ENCODE peak calls at places on chromosomes 6 and 20, in ten cellular contexts. V is RWPE1, B is psoas muscle, Z is upper lobe of left lung, F is sigmoid colon, K is tibial artery, O is heart right ventricle, D is endothelial cell of umbilical vein, G is OCI-LY7, C is lung. J is an unnamed sample.

GRCh38 chr6:163483107-163483506 is 68.6 kb downstream of the QKI start:
- DNase-seq in V (no peak), B (no peak), Z (no peak), F (no peak), K (no peak), O (no peak), D (no peak), G (no peak), C (no peak), J (no peak)

GRCh38 chr6:31121131-31121790 is 1.0 kb upstream of the CDSN start:
- DNase-seq in V (no peak), B (no peak), Z (no peak), F (no peak), K (no peak), O (no peak), D (no peak), G (no peak), C (no peak), J (no peak)

GRCh38 chr20:1918766-1919165 is 23.6 kb downstream of the SIRPA start:
- DNase-seq in V (no peak), B (no peak), Z (no peak), F (no peak), K (no peak), O (peak; percentile 26), D (no peak), G (no peak), C (no peak), J (no peak)

GRCh38 chr6:122799916-122800701 is 11.1 kb downstream of the SMPDL3A start:
- DNase-seq in V (peak; percentile 67), B (no peak), Z (no peak), F (no peak), K (no peak), O (no peak), D (no peak), G (no peak), C (no peak), J (no peak)

GRCh38 chr20:5001174-5002076 is at the start of gene SLC23A2:
- DNase-seq in V (peak; percentile 58), B (peak; percentile 46), Z (peak; percentile 60), F (peak; percentile 65), K (peak; percentile 27), O (peak; percentile 48), D (peak; percentile 17), G (peak; percentile 66), C (peak; percentile 30), J (peak; percentile 67)

GRCh38 chr6:137217801-137218472 is 1.2 kb downstream of the IFNGR1 start:
- DNase-seq in V (no peak), B (no peak), Z (peak; percentile 86), F (no peak), K (peak; percentile 48), O (no peak), D (peak; percentile 40), G (peak; percentile 55), C (no peak), J (no peak)

GRCh38 chr20:16095241-16095640 is 478.0 kb downstream of the KIF16B start:
- DNase-seq in V (no peak), B (no peak), Z (no peak), F (no peak), K (no peak), O (no peak), D (no peak), G (peak; percentile 25), C (no peak), J (peak; percentile 40)

GRCh38 chr6:113672691-113673149 is 184.4 kb upstream of the MARCKS start:
- DNase-seq in V (no peak), B (peak; percentile 56), Z (peak; percentile 47), F (peak; percentile 70), K (peak; percentile 61), O (peak; percentile 70), D (peak; percentile 51), G (no peak), C (peak; percentile 33), J (peak; percentile 35)

GRCh38 chr6:30615219-30615957 is 1.7 kb downstream of the PPP1R10 start:
- DNase-seq in V (no peak), B (no peak), Z (no peak), F (peak; percentile 71), K (peak; percentile 37), O (no peak), D (peak; percentile 85), G (peak; percentile 80), C (peak; percentile 55), J (no peak)

GRCh38 chr6:19771753-19772336 is 65.3 kb upstream of the ID4 start:
- DNase-seq in V (no peak), B (no peak), Z (no peak), F (no peak), K (no peak), O (no peak), D (no peak), G (no peak), C (no peak), J (no peak)

GRCh38 chr6:21461844-21462518 is 131.6 kb upstream of the SOX4 start:
- DNase-seq in V (no peak), B (no peak), Z (no peak), F (no peak), K (no peak), O (no peak), D (no peak), G (no peak), C (no peak), J (no peak)

GRCh38 chr6:146950351-146950835 is 253.8 kb upstream of the STXBP5 start:
- DNase-seq in V (no peak), B (no peak), Z (no peak), F (no peak), K (no peak), O (no peak), D (peak; percentile 57), G (no peak), C (no peak), J (no peak)

GRCh38 chr6:15355683-15356099 is 109.8 kb downstream of the JARID2 start:
- DNase-seq in V (no peak), B (no peak), Z (no peak), F (no peak), K (no peak), O (no peak), D (no peak), G (peak; percentile 23), C (no peak), J (no peak)

GRCh38 chr6:109237082-109237985 is 142.0 kb downstream of the CEP57L1 start:
- DNase-seq in V (no peak), B (no peak), Z (no peak), F (no peak), K (no peak), O (no peak), D (peak; percentile 7), G (no peak), C (no peak), J (no peak)

GRCh38 chr20:24382330-24382729 is 87.1 kb upstream of the SYNDIG1 start:
- DNase-seq in V (no peak), B (no peak), Z (no peak), F (peak; percentile 77), K (no peak), O (no peak), D (no peak), G (no peak), C (no peak), J (no peak)

GRCh38 chr20:46715292-46715756 is 5.9 kb downstream of the SLC2A10 start:
- DNase-seq in V (peak; percentile 80), B (peak; percentile 57), Z (no peak), F (peak; percentile 82), K (peak; percentile 38), O (no peak), D (no peak), G (no peak), C (no peak), J (peak; percentile 72)
- TF ChIP-seq CTCF in V (peak; percentile 67), B (no peak), Z (no peak), F (no peak), K (no peak), O (no peak), D (no peak), G (no peak), C (no peak), J (peak; percentile 40)

DNA sequence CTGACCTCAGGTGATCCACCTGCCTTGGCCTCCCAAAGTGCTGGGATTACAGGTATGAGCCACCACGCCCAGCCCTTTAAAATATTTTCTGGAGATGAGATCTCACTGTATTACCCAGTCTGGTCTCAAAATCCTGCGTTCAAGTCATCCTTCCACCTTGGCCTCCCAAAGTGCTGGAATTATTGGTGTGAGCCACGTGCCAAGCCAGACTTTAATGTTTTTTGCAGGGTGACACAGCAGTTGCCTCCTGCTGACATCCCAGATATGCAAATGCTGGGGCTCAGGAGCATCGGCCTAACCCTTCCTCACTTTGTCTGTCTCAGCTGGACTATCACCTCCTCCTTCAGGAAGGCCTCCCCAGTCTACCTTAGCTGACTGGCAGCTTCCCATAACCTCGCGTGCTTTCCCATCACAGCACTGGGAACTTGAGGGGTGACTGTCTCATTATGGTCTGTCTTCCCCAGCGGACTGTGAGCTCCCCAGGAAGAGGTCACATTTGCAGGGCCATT is 14.3 kb upstream of the ID1 start:
- DNase-seq in V (no peak), B (no peak), Z (no peak), F (no peak), K (no peak), O (no peak), D (no peak), G (no peak), C (no peak), J (no peak)
- H3K27ac ChIP-seq in V (peak overlapping the region; percentile 57), B (no peak overlapping the region), Z (peak overlapping the region; percentile 45), F (no peak overlapping the region), K (no peak overlapping the region), O (no peak overlapping the region), D (no peak overlapping the region), G (no peak overlapping the region), C (no peak overlapping the region), J (no peak overlapping the region)

GRCh38 chr6:73969982-73970960 is 274.3 kb downstream of the CD109 start:
- DNase-seq in V (peak; percentile 57), B (no peak), Z (no peak), F (no peak), K (no peak), O (no peak), D (peak; percentile 56), G (peak; percentile 45), C (no peak), J (no peak)
- TF ChIP-seq CTCF in V (peak; percentile 86), B (peak; percentile 43), Z (peak; percentile 39), F (peak; percentile 37), K (peak; percentile 46), O (peak; percentile 68), D (peak; percentile 53), G (peak; percentile 80), C (no peak), J (peak; percentile 10)

GRCh38 chr6:43120101-43120730 is 44.1 kb downstream of the PTK7 start:
- DNase-seq in V (no peak), B (no peak), Z (no peak), F (no peak), K (no peak), O (no peak), D (no peak), G (no peak), C (no peak), J (no peak)

GRCh38 chr6:43119456-43119855 is 43.3 kb downstream of the PTK7 start:
- DNase-seq in V (no peak), B (no peak), Z (no peak), F (no peak), K (no peak), O (no peak), D (no peak), G (no peak), C (no peak), J (no peak)

GRCh38 chr6:43122146-43122545 is 46.0 kb downstream of the PTK7 start:
- DNase-seq in V (no peak), B (no peak), Z (no peak), F (no peak), K (no peak), O (no peak), D (no peak), G (no peak), C (no peak), J (no peak)

GRCh38 chr6:43123691-43124314 is 47.3 kb upstream of the SRF start:
- DNase-seq in V (no peak), B (no peak), Z (no peak), F (no peak), K (no peak), O (no peak), D (no peak), G (no peak), C (no peak), J (no peak)

GRCh38 chr6:43120938-43121913 is 45.1 kb downstream of the PTK7 start:
- DNase-seq in V (peak; percentile 80), B (peak; percentile 75), Z (peak; percentile 59), F (peak; percentile 87), K (peak; percentile 88), O (peak; percentile 53), D (no peak), G (no peak), C (peak; percentile 41), J (peak; percentile 73)
- H3K27ac ChIP-seq in V (peak overlapping the region; percentile 87), B (peak overlapping the region; percentile 30), Z (peak overlapping the region; percentile 76), F (no peak overlapping the region), K (peak overlapping the region; percentile 75), O (no peak overlapping the region), D (no peak overlapping the region), G (no peak overlapping the region), C (no peak overlapping the region), J (peak overlapping the region; percentile 55)

J was measured in ovary.